ENCODE peak calls at places on chromosomes 5 and 9, in ten cellular contexts. U is endodermal cell, Q is prostate gland, F is PC-9, E is HepG2, Y is foreskin keratinocyte, S is small intestine, K is coronary artery, T is HCT116, V is pancreas. C is an unnamed sample.

GRCh38 chr5:56011835-56012234 is 17.1 kb upstream of the IL6ST start:
- DNase-seq in U (no peak), Q (no peak), F (peak; percentile 57), E (no peak), Y (peak; percentile 88), S (no peak), K (no peak), T (no peak), V (no peak), C (no peak)

GRCh38 chr5:151742870-151743294 is 15.5 kb downstream of the ATOX1 start:
- DNase-seq in U (peak; percentile 86), Q (peak; percentile 28), F (no peak), E (peak; percentile 41), Y (peak; percentile 69), S (peak; percentile 56), K (no peak), T (peak; percentile 56), V (no peak), C (peak; percentile 32)

GRCh38 chr5:132313961-132314432 is 19.8 kb downstream of the SLC22A4 start:
- DNase-seq in U (no peak), Q (no peak), F (no peak), E (no peak), Y (no peak), S (no peak), K (no peak), T (no peak), V (no peak), C (no peak)

GRCh38 chr5:170623576-170624181 is 119.9 kb downstream of the KCNIP1 start:
- DNase-seq in U (peak; percentile 91), Q (peak; percentile 18), F (peak; percentile 44), E (peak; percentile 20), Y (peak; percentile 19), S (no peak), K (no peak), T (peak; percentile 48), V (no peak), C (peak; percentile 45)

GRCh38 chr9:124191691-124192208 is 66.0 kb upstream of the NEK6 start:
- DNase-seq in U (no peak), Q (no peak), F (no peak), E (no peak), Y (no peak), S (no peak), K (no peak), T (no peak), V (no peak), C (no peak)

GRCh38 chr5:115389074-115389798 is 92.8 kb upstream of the CCDC112 start:
- DNase-seq in U (no peak), Q (no peak), F (no peak), E (no peak), Y (no peak), S (no peak), K (no peak), T (no peak), V (no peak), C (no peak)

GRCh38 chr9:35908484-35909125 is 685 bp upstream of the SPAAR start:
- DNase-seq in U (no peak), Q (no peak), F (no peak), E (no peak), Y (no peak), S (peak; percentile 39), K (peak; percentile 73), T (no peak), V (no peak), C (no peak)

GRCh38 chr5:13745508-13745907 is 199.0 kb downstream of the DNAH5 start:
- DNase-seq in U (no peak), Q (no peak), F (no peak), E (peak; percentile 38), Y (peak; percentile 72), S (no peak), K (no peak), T (no peak), V (no peak), C (no peak)

DNA sequence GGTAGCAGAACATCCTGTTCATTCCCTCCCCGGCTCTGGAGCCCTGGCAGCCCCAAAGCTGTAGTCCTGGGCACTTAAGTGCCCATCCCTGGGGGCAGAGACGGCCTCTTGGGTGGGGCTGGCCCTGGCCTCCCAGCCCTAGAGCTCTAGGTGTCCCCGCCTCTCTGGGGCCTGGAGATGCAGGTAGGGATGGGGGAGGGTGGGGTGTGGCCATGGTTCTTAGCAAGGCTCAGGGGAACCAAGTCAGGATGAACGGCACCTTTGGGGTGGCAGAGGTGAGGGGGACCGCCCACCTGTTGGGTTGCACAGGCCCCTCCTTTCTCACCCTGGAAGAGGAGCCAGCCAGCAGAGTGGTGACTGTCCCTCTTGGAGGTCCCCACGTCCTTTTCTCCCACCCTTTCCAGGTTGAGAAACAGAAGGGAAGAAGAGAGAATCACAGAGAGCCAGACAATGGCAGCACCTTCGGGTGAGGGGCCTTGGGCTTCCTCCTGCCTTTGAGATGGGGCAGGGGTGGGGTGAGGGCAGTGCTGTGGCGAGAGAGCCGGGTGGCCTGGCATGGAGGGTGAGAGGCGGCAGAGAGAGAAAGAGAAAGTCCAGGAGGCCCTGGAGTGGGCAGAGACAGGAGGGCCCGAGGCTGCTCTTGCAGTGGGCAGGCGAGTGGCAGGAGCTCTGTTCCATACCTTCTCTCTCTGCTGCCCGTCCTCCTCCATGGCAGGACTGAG is 2.3 kb downstream of the CRAT start:
- DNase-seq in U (no peak), Q (no peak), F (no peak), E (no peak), Y (no peak), S (no peak), K (no peak), T (no peak), V (peak; percentile 52), C (no peak)
- H3K27ac ChIP-seq in U (no peak overlapping the region), Q (peak overlapping the region; percentile 55), F (no peak overlapping the region), E (no peak overlapping the region), Y (no peak overlapping the region), S (no peak overlapping the region), K (no peak overlapping the region), T (no peak overlapping the region), V (peak overlapping the region; percentile 97), C (no peak overlapping the region)

GRCh38 chr9:130128782-130129424 is 43.3 kb upstream of the NCS1 start:
- DNase-seq in U (no peak), Q (peak; percentile 16), F (peak; percentile 83), E (no peak), Y (peak; percentile 71), S (peak; percentile 19), K (no peak), T (no peak), V (no peak), C (peak; percentile 21)
- H3K27ac ChIP-seq in U (peak overlapping the region; percentile 79), Q (peak overlapping the region; percentile 71), F (peak overlapping the region; percentile 80), E (no peak overlapping the region), Y (peak overlapping the region; percentile 50), S (peak overlapping the region; percentile 85), K (peak overlapping the region; percentile 47), T (no peak overlapping the region), V (peak overlapping the region; percentile 59), C (no peak overlapping the region)

GRCh38 chr5:110054240-110054639 is 364.5 kb downstream of the MAN2A1 start:
- DNase-seq in U (no peak), Q (peak; percentile 8), F (no peak), E (peak; percentile 9), Y (peak; percentile 92), S (peak; percentile 32), K (no peak), T (peak; percentile 1), V (no peak), C (no peak)

GRCh38 chr5:110053824-110054223 is 364.1 kb downstream of the MAN2A1 start:
- DNase-seq in U (no peak), Q (no peak), F (no peak), E (no peak), Y (no peak), S (no peak), K (no peak), T (no peak), V (no peak), C (no peak)

GRCh38 chr5:110058175-110058574 is 368.4 kb downstream of the MAN2A1 start:
- DNase-seq in U (no peak), Q (peak; percentile 71), F (no peak), E (no peak), Y (no peak), S (no peak), K (no peak), T (no peak), V (no peak), C (no peak)

GRCh38 chr5:110055301-110055700 is 365.6 kb downstream of the MAN2A1 start:
- DNase-seq in U (no peak), Q (no peak), F (no peak), E (no peak), Y (peak; percentile 79), S (no peak), K (no peak), T (no peak), V (no peak), C (no peak)

DNA sequence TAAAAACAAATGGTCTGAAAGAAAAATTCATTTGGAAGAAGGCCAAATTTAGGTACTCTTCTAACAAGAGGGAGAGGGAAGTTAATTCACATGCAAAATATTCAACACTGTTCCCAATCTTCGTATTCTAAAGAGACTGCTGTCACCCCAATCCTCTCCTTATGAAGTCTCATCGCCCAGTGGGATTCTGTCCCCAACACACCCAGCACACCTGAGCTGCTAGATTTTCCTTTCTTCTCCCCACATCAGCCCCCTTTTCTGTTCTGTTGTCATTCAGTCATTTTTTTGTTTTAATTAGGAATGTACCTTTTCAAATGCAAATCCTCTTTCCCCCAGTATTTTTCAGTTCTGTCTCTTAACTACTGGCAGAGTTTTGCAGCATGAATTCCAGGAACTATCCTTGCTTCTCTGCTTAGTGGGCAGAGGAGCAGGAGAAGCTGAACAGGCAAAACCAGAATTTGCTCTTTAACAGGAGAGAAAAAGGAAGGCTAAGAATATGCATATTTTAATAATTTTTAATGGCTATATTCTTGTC is 366.9 kb downstream of the MAN2A1 start:
- DNase-seq in U (no peak), Q (no peak), F (no peak), E (no peak), Y (no peak), S (no peak), K (no peak), T (no peak), V (no peak), C (no peak)
- H3K27ac ChIP-seq in U (no peak overlapping the region), Q (no peak overlapping the region), F (no peak overlapping the region), E (no peak overlapping the region), Y (no peak overlapping the region), S (no peak overlapping the region), K (no peak overlapping the region), T (no peak overlapping the region), V (no peak overlapping the region), C (no peak overlapping the region)

GRCh38 chr9:105251733-105252404 is 7.4 kb downstream of the SLC44A1 start:
- DNase-seq in U (no peak), Q (no peak), F (no peak), E (peak; percentile 86), Y (no peak), S (no peak), K (no peak), T (no peak), V (no peak), C (no peak)

GRCh38 chr9:105252405-105252756 is 7.9 kb downstream of the SLC44A1 start:
- DNase-seq in U (no peak), Q (no peak), F (no peak), E (no peak), Y (no peak), S (no peak), K (no peak), T (no peak), V (no peak), C (no peak)

GRCh38 chr9:105254226-105254625 is 9.8 kb downstream of the SLC44A1 start:
- DNase-seq in U (peak; percentile 58), Q (no peak), F (no peak), E (no peak), Y (peak; percentile 59), S (peak; percentile 79), K (no peak), T (no peak), V (no peak), C (no peak)

GRCh38 chr9:105248691-105249090 is 4.2 kb downstream of the SLC44A1 start:
- DNase-seq in U (no peak), Q (no peak), F (no peak), E (no peak), Y (no peak), S (no peak), K (no peak), T (no peak), V (no peak), C (no peak)

DNA sequence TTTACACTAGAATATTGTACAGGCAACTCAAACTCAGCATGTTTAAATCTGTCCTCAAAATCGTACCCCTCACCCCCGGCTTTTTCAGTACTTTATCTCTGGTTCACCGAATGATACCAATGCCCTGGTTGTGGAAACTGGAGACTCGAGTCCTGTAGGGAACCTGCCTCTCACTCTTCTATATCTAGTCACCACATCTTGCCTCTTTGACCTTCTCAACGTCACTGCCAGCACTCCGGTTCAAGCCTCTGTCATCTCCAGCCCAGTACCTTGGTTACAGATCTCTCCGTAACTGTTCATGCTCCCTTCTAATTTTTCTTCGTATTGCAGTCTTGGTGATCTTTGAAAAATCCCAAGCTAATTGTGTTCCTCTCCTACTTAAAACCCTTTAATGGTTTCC is 6.7 kb downstream of the SLC44A1 start:
- DNase-seq in U (no peak), Q (no peak), F (no peak), E (no peak), Y (no peak), S (no peak), K (no peak), T (no peak), V (no peak), C (no peak)
- H3K27ac ChIP-seq in U (no peak overlapping the region), Q (no peak overlapping the region), F (no peak overlapping the region), E (peak overlapping the region; percentile 80), Y (no peak overlapping the region), S (no peak overlapping the region), K (no peak overlapping the region), T (no peak overlapping the region), V (no peak overlapping the region), C (peak overlapping the region; percentile 61)

C was measured in substantia nigra.